ENCODE peak calls at places on chromosomes 16 and 17, in seven cellular contexts. One of them, this sample, is unnamed.

GRCh38 chr16:14399397-14400284 is 230.4 kb downstream of the PARN start:
- DNase-seq in glutamatergic neuron: no peak
- DNase-seq in AG04450: no peak
- DNase-seq in lung: no peak
- DNase-seq in endothelial cell: no peak
- DNase-seq in GM13977: peak
- DNase-seq in GM23338: peak
- DNase-seq in this sample: no peak

GRCh38 chr16:23905027-23905426 is 69.2 kb downstream of the PRKCB start:
- DNase-seq in lung: no peak
- DNase-seq in endothelial cell: peak
- DNase-seq in glutamatergic neuron: no peak
- DNase-seq in GM13977: no peak
- DNase-seq in GM23338: peak
- DNase-seq in AG04450: peak
- DNase-seq in this sample: no peak

GRCh38 chr16:90020260-90020837 is 1.1 kb upstream of the DBNDD1 start:
- DNase-seq in lung: no peak
- DNase-seq in endothelial cell: no peak
- DNase-seq in AG04450: no peak
- DNase-seq in GM13977: no peak
- DNase-seq in GM23338: no peak
- DNase-seq in glutamatergic neuron: no peak
- DNase-seq in this sample: no peak

GRCh38 chr16:14050297-14051027 is 20.7 kb upstream of the MRTFB start:
- DNase-seq in GM13977: no peak
- DNase-seq in AG04450: no peak
- DNase-seq in lung: no peak
- DNase-seq in endothelial cell: peak
- DNase-seq in glutamatergic neuron: no peak
- DNase-seq in GM23338: peak
- DNase-seq in this sample: no peak

GRCh38 chr17:975321-975982 is 4.1 kb downstream of the NXN start:
- DNase-seq in AG04450: no peak
- DNase-seq in endothelial cell: no peak
- DNase-seq in GM13977: no peak
- DNase-seq in lung: no peak
- DNase-seq in GM23338: no peak
- DNase-seq in glutamatergic neuron: no peak
- DNase-seq in this sample: no peak

GRCh38 chr17:11031787-11032186 is 193.9 kb upstream of the PIRT start:
- DNase-seq in GM13977: no peak
- DNase-seq in AG04450: no peak
- DNase-seq in GM23338: peak
- DNase-seq in glutamatergic neuron: peak
- DNase-seq in endothelial cell: no peak
- DNase-seq in lung: no peak
- DNase-seq in this sample: no peak

GRCh38 chr17:3049705-3050295 is 13.6 kb downstream of the OR1D5 start:
- DNase-seq in GM23338: no peak
- DNase-seq in endothelial cell: no peak
- DNase-seq in glutamatergic neuron: no peak
- DNase-seq in AG04450: no peak
- DNase-seq in lung: no peak
- DNase-seq in GM13977: no peak
- DNase-seq in this sample: no peak

GRCh38 chr16:54062361-54063346 is 223.9 kb downstream of the IRX3 start:
- DNase-seq in lung: no peak
- DNase-seq in AG04450: no peak
- DNase-seq in endothelial cell: no peak
- DNase-seq in GM23338: peak
- DNase-seq in GM13977: no peak
- DNase-seq in glutamatergic neuron: peak
- DNase-seq in this sample: no peak

GRCh38 chr17:48439875-48440505 is 10.0 kb upstream of the SKAP1 start:
- DNase-seq in glutamatergic neuron: no peak
- DNase-seq in GM13977: no peak
- DNase-seq in endothelial cell: no peak
- DNase-seq in AG04450: no peak
- DNase-seq in GM23338: no peak
- DNase-seq in lung: no peak
- DNase-seq in this sample: no peak

GRCh38 chr17:51857052-51857593 is 301.4 kb downstream of the CA10 start:
- DNase-seq in endothelial cell: no peak
- DNase-seq in glutamatergic neuron: no peak
- DNase-seq in GM23338: peak
- DNase-seq in AG04450: no peak
- DNase-seq in lung: no peak
- DNase-seq in GM13977: no peak
- DNase-seq in this sample: no peak

GRCh38 chr16:67429053-67429798 is 1.7 kb upstream of the HSD11B2 start:
- DNase-seq in AG04450: no peak
- DNase-seq in lung: no peak
- DNase-seq in endothelial cell: no peak
- DNase-seq in GM13977: no peak
- DNase-seq in glutamatergic neuron: no peak
- DNase-seq in GM23338: no peak
- DNase-seq in this sample: no peak

GRCh38 chr17:19876524-19877161 is 8.9 kb upstream of the ULK2 start:
- DNase-seq in GM23338: no peak
- DNase-seq in AG04450: no peak
- DNase-seq in lung: peak
- DNase-seq in glutamatergic neuron: no peak
- DNase-seq in endothelial cell: no peak
- DNase-seq in GM13977: no peak
- DNase-seq in this sample: no peak

GRCh38 chr17:75615301-75615700 is 17.9 kb upstream of the SMIM5 start:
- DNase-seq in glutamatergic neuron: peak
- DNase-seq in endothelial cell: no peak
- DNase-seq in GM23338: no peak
- DNase-seq in AG04450: no peak
- DNase-seq in GM13977: no peak
- DNase-seq in lung: no peak
- DNase-seq in this sample: no peak

GRCh38 chr17:1362065-1362848 is 37.8 kb downstream of the YWHAE start:
- DNase-seq in AG04450: no peak
- DNase-seq in GM13977: no peak
- DNase-seq in lung: no peak
- DNase-seq in glutamatergic neuron: no peak
- DNase-seq in GM23338: no peak
- DNase-seq in endothelial cell: no peak
- DNase-seq in this sample: no peak

GRCh38 chr17:82950525-82951102 is 110.8 kb upstream of the ZNF750 start:
- DNase-seq in glutamatergic neuron: no peak
- DNase-seq in GM23338: no peak
- DNase-seq in AG04450: no peak
- DNase-seq in endothelial cell: no peak
- DNase-seq in lung: no peak
- DNase-seq in GM13977: no peak
- DNase-seq in this sample: no peak

GRCh38 chr16:3274490-3274889 is 8.8 kb upstream of the ZNF263 start:
- DNase-seq in GM13977: no peak
- DNase-seq in GM23338: no peak
- DNase-seq in AG04450: no peak
- DNase-seq in lung: no peak
- DNase-seq in endothelial cell: no peak
- DNase-seq in glutamatergic neuron: no peak
- DNase-seq in this sample: no peak

GRCh38 chr16:75624921-75625334 is 1.8 kb upstream of the ADAT1 start:
- DNase-seq in lung: no peak
- DNase-seq in GM23338: no peak
- DNase-seq in glutamatergic neuron: no peak
- DNase-seq in AG04450: no peak
- DNase-seq in endothelial cell: no peak
- DNase-seq in GM13977: no peak
- DNase-seq in this sample: no peak

GRCh38 chr16:75626806-75627205 is 3.7 kb upstream of the ADAT1 start:
- DNase-seq in endothelial cell: no peak
- DNase-seq in GM23338: no peak
- DNase-seq in glutamatergic neuron: no peak
- DNase-seq in lung: no peak
- DNase-seq in GM13977: no peak
- DNase-seq in AG04450: no peak
- DNase-seq in this sample: no peak

GRCh38 chr16:75621170-75621477 is 2.0 kb downstream of the ADAT1 start:
- DNase-seq in AG04450: no peak
- DNase-seq in lung: no peak
- DNase-seq in endothelial cell: no peak
- DNase-seq in GM13977: peak
- DNase-seq in GM23338: peak
- DNase-seq in glutamatergic neuron: no peak
- DNase-seq in this sample: peak

GRCh38 chr16:75620326-75621169 is 2.5 kb downstream of the ADAT1 start:
- DNase-seq in endothelial cell: no peak
- DNase-seq in glutamatergic neuron: no peak
- DNase-seq in GM23338: no peak
- DNase-seq in GM13977: no peak
- DNase-seq in lung: no peak
- DNase-seq in AG04450: no peak
- DNase-seq in this sample: no peak

DNA sequence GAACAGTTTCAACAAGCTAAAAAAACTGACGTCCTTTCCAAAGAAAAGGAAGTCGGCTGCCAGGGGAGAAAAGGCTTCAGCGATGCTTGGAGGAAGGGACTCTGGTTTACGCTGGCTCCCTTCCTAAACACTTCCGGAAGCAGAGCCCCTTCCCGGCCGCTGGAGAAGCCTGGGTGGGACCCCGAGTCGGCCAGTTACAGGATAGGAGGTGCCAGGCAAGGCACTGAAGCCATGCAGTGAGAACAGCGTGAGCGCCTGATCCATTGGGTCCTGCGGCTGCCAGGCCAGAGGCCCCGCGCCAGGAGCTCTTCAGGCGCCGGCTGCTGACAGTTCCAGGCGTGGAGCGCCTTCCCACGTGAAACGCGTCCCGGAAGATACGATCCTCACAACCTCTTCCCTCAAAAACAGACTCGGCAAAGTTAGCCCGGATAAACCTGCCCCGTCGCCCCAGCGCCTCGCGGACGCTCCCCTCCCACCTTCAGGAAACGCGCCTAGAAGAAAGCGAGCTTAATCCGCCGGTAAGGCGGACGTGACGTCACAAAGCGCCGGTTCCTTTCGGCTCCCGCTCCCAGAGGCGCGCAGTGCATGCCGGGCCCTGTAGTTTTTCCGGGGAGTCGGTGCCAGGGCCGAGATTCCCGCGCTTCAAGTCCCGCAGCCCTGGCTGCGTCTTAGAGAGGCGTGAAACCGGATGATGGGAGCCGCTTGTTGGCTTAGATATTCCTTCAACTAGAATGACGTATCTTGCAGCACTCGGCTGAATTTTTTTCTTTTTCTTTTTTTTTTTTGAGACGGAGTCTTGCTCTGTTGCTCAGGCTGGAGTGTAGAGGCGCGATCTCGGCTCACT is at the start of gene ADAT1:
- DNase-seq in GM23338: peak
- DNase-seq in lung: peak
- DNase-seq in glutamatergic neuron: peak
- DNase-seq in GM13977: peak
- DNase-seq in endothelial cell: peak
- DNase-seq in AG04450: peak
- DNase-seq in this sample: peak
- TF ChIP-seq CTCF in GM23338: no peak
- TF ChIP-seq CTCF in lung: no peak
- TF ChIP-seq CTCF in glutamatergic neuron: no peak
- TF ChIP-seq CTCF in GM13977: no peak
- TF ChIP-seq CTCF in endothelial cell: no peak
- TF ChIP-seq CTCF in AG04450: no peak
- TF ChIP-seq CTCF in this sample: no peak

DNA sequence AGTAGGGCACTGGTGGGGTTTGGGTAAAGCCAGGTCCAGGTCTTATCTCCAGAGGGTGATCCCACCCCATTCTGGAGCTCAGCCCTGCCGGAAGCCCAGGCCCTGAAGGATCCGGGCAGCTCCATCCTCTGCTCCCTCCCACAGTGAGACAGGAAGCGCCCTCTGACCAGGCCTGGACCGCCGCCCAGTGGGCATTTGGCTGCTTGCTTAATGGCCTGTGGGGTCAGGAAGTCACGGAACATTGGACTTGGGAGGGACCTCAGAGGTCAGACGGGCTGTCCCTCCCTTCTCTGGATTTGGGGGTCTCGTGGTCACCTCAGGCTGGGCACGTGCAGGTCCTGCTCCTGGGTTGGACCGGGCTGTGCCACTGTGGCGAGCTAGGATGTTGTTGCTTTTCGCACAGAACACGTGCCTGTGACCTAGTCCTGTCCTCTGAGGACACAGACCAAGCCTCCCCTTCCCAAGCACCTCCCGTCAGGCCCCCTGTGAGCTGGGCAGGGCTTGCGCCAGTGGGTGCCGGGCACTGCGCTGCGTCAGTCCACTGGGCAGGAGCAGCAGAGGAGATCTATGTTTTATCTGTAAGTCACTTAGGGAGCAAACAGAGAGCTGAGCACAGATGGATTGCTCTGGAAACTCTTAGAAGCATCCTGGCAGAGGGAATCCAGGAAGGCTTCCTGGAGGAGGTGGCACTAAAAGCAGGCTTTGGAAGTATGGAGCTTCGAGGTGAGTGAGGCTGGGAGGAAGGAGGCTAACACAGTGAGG is 49.4 kb upstream of the GSE1 start:
- DNase-seq in GM23338: no peak
- DNase-seq in glutamatergic neuron: no peak
- DNase-seq in lung: peak
- DNase-seq in endothelial cell: peak
- DNase-seq in GM13977: no peak
- DNase-seq in AG04450: no peak
- DNase-seq in this sample: no peak
- TF ChIP-seq CTCF in GM23338: peak
- TF ChIP-seq CTCF in glutamatergic neuron: no peak
- TF ChIP-seq CTCF in lung: no peak
- TF ChIP-seq CTCF in endothelial cell: no peak
- TF ChIP-seq CTCF in GM13977: no peak
- TF ChIP-seq CTCF in AG04450: no peak
- TF ChIP-seq CTCF in this sample: no peak

GRCh38 chr17:45048795-45049563 is 2.5 kb downstream of the DCAKD start:
- DNase-seq in AG04450: no peak
- DNase-seq in GM23338: no peak
- DNase-seq in lung: no peak
- DNase-seq in endothelial cell: no peak
- DNase-seq in glutamatergic neuron: no peak
- DNase-seq in GM13977: no peak
- DNase-seq in this sample: no peak
- TF ChIP-seq CTCF in AG04450: peak
- TF ChIP-seq CTCF in GM23338: no peak
- TF ChIP-seq CTCF in lung: no peak
- TF ChIP-seq CTCF in endothelial cell: peak
- TF ChIP-seq CTCF in glutamatergic neuron: peak
- TF ChIP-seq CTCF in GM13977: peak
- TF ChIP-seq CTCF in this sample: peak

GRCh38 chr17:9544221-9544620 is 31.4 kb downstream of the STX8 start:
- DNase-seq in lung: no peak
- DNase-seq in GM13977: no peak
- DNase-seq in GM23338: no peak
- DNase-seq in glutamatergic neuron: no peak
- DNase-seq in AG04450: no peak
- DNase-seq in endothelial cell: no peak
- DNase-seq in this sample: no peak

DNA sequence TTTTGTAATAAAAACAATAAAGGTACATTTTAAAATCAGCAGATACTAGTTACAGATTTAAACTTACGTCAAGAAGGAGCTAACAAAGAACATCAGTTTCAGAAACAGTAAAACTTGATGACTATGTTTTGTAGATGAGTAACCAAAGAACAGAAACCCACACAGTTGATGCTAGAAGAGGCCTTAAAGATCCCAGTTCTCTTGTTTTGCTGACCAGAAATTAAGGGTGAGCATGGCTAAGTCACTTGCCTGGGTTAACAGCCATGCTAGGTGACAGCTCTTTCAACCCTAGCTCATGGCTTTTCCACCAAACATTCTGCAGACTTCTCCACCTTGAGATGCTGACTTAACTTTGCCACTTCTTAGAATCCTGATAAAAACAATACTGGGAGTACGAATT is 26.4 kb downstream of the STX8 start:
- DNase-seq in GM23338: no peak
- DNase-seq in GM13977: no peak
- DNase-seq in lung: no peak
- DNase-seq in glutamatergic neuron: no peak
- DNase-seq in endothelial cell: no peak
- DNase-seq in AG04450: no peak
- DNase-seq in this sample: no peak
- TF ChIP-seq CTCF in GM23338: no peak
- TF ChIP-seq CTCF in GM13977: no peak
- TF ChIP-seq CTCF in lung: no peak
- TF ChIP-seq CTCF in glutamatergic neuron: no peak
- TF ChIP-seq CTCF in endothelial cell: no peak
- TF ChIP-seq CTCF in AG04450: no peak
- TF ChIP-seq CTCF in this sample: no peak